ENCODE peak calls at places on chromosome 16, in six cellular contexts. One of them, this sample, is unnamed.

GRCh38 chr16:68013440-68013839 is 2.3 kb downstream of the DPEP2NB start:
- DNase-seq in body of pancreas: no peak
- DNase-seq in ovary: no peak
- DNase-seq in CD4-positive, alpha-beta T cell: no peak
- DNase-seq in thoracic aorta: no peak
- DNase-seq in heart right ventricle: no peak
- DNase-seq in this sample: no peak

GRCh38 chr16:4663756-4664465 is 29.5 kb upstream of the NUDT16L1 start:
- DNase-seq in CD4-positive, alpha-beta T cell: no peak
- DNase-seq in thoracic aorta: no peak
- DNase-seq in body of pancreas: peak; percentile 40
- DNase-seq in ovary: no peak
- DNase-seq in heart right ventricle: no peak
- DNase-seq in this sample: peak; percentile 77

GRCh38 chr16:50196736-50197135 is 43.6 kb downstream of the TENT4B start:
- DNase-seq in body of pancreas: no peak
- DNase-seq in ovary: no peak
- DNase-seq in thoracic aorta: no peak
- DNase-seq in heart right ventricle: no peak
- DNase-seq in CD4-positive, alpha-beta T cell: peak; percentile 4
- DNase-seq in this sample: no peak

GRCh38 chr16:4618645-4619418 is 4.1 kb upstream of the UBALD1 start:
- DNase-seq in ovary: no peak
- DNase-seq in heart right ventricle: no peak
- DNase-seq in body of pancreas: no peak
- DNase-seq in CD4-positive, alpha-beta T cell: no peak
- DNase-seq in thoracic aorta: no peak
- DNase-seq in this sample: no peak

GRCh38 chr16:13919330-13919682 is 648 bp upstream of the ERCC4 start:
- DNase-seq in heart right ventricle: no peak
- DNase-seq in ovary: peak; percentile 38
- DNase-seq in thoracic aorta: no peak
- DNase-seq in CD4-positive, alpha-beta T cell: peak; percentile 1
- DNase-seq in body of pancreas: peak; percentile 39
- DNase-seq in this sample: no peak

GRCh38 chr16:89383095-89384003 is 107.0 kb downstream of the ANKRD11 start:
- DNase-seq in body of pancreas: peak; percentile 81
- DNase-seq in ovary: no peak
- DNase-seq in heart right ventricle: no peak
- DNase-seq in CD4-positive, alpha-beta T cell: no peak
- DNase-seq in thoracic aorta: no peak
- DNase-seq in this sample: peak; percentile 74

GRCh38 chr16:75402821-75403475 is 30.4 kb downstream of the CFDP1 start:
- DNase-seq in ovary: no peak
- DNase-seq in CD4-positive, alpha-beta T cell: no peak
- DNase-seq in thoracic aorta: no peak
- DNase-seq in heart right ventricle: no peak
- DNase-seq in body of pancreas: peak; percentile 41
- DNase-seq in this sample: no peak

GRCh38 chr16:69651217-69651616 is 75.1 kb downstream of the NQO1 start:
- DNase-seq in ovary: no peak
- DNase-seq in body of pancreas: no peak
- DNase-seq in heart right ventricle: no peak
- DNase-seq in thoracic aorta: no peak
- DNase-seq in CD4-positive, alpha-beta T cell: no peak
- DNase-seq in this sample: no peak

GRCh38 chr16:73231379-73231778 is 183.5 kb upstream of the ZFHX3 start:
- DNase-seq in heart right ventricle: no peak
- DNase-seq in ovary: no peak
- DNase-seq in body of pancreas: no peak
- DNase-seq in thoracic aorta: no peak
- DNase-seq in CD4-positive, alpha-beta T cell: no peak
- DNase-seq in this sample: no peak

GRCh38 chr16:65117701-65118448 is 4.0 kb downstream of the CDH11 start:
- DNase-seq in CD4-positive, alpha-beta T cell: no peak
- DNase-seq in heart right ventricle: peak; percentile 53
- DNase-seq in ovary: peak; percentile 77
- DNase-seq in thoracic aorta: no peak
- DNase-seq in body of pancreas: peak; percentile 67
- DNase-seq in this sample: no peak

GRCh38 chr16:86391987-86392386 is 118.3 kb upstream of the FOXF1 start:
- DNase-seq in CD4-positive, alpha-beta T cell: no peak
- DNase-seq in heart right ventricle: no peak
- DNase-seq in thoracic aorta: no peak
- DNase-seq in ovary: no peak
- DNase-seq in body of pancreas: no peak
- DNase-seq in this sample: no peak

GRCh38 chr16:50598936-50599361 is 50.8 kb downstream of the NKD1 start:
- DNase-seq in body of pancreas: no peak
- DNase-seq in heart right ventricle: no peak
- DNase-seq in CD4-positive, alpha-beta T cell: no peak
- DNase-seq in thoracic aorta: no peak
- DNase-seq in ovary: no peak
- DNase-seq in this sample: no peak

GRCh38 chr16:1613728-1614225 is 1.6 kb downstream of the CRAMP1 start:
- DNase-seq in thoracic aorta: no peak
- DNase-seq in body of pancreas: peak; percentile 35
- DNase-seq in heart right ventricle: no peak
- DNase-seq in CD4-positive, alpha-beta T cell: no peak
- DNase-seq in ovary: peak; percentile 34
- DNase-seq in this sample: no peak

GRCh38 chr16:59913666-59914065 is 1179.5 kb upstream of the GOT2 start:
- DNase-seq in body of pancreas: no peak
- DNase-seq in ovary: no peak
- DNase-seq in CD4-positive, alpha-beta T cell: no peak
- DNase-seq in heart right ventricle: no peak
- DNase-seq in thoracic aorta: no peak
- DNase-seq in this sample: no peak

GRCh38 chr16:89821438-89822187 is 5.2 kb upstream of the FANCA start:
- DNase-seq in thoracic aorta: no peak
- DNase-seq in ovary: no peak
- DNase-seq in body of pancreas: no peak
- DNase-seq in heart right ventricle: no peak
- DNase-seq in CD4-positive, alpha-beta T cell: no peak
- DNase-seq in this sample: no peak

GRCh38 chr16:15457958-15458357 is 23.6 kb downstream of the BMERB1 start:
- DNase-seq in body of pancreas: no peak
- DNase-seq in ovary: no peak
- DNase-seq in thoracic aorta: no peak
- DNase-seq in CD4-positive, alpha-beta T cell: no peak
- DNase-seq in heart right ventricle: no peak
- DNase-seq in this sample: no peak

GRCh38 chr16:68907297-68907999 is 64.1 kb downstream of the TANGO6 start:
- DNase-seq in heart right ventricle: no peak
- DNase-seq in ovary: no peak
- DNase-seq in thoracic aorta: no peak
- DNase-seq in body of pancreas: no peak
- DNase-seq in CD4-positive, alpha-beta T cell: no peak
- DNase-seq in this sample: no peak

GRCh38 chr16:49672753-49673152 is 183.2 kb downstream of the ZNF423 start:
- DNase-seq in CD4-positive, alpha-beta T cell: no peak
- DNase-seq in heart right ventricle: no peak
- DNase-seq in ovary: no peak
- DNase-seq in thoracic aorta: no peak
- DNase-seq in body of pancreas: no peak
- DNase-seq in this sample: no peak

GRCh38 chr16:81642107-81642436 is 137.0 kb upstream of the PLCG2 start:
- DNase-seq in body of pancreas: no peak
- DNase-seq in CD4-positive, alpha-beta T cell: no peak
- DNase-seq in thoracic aorta: no peak
- DNase-seq in heart right ventricle: no peak
- DNase-seq in ovary: no peak
- DNase-seq in this sample: no peak

GRCh38 chr16:55136356-55136755 is 187.6 kb upstream of the IRX6 start:
- DNase-seq in body of pancreas: no peak
- DNase-seq in ovary: no peak
- DNase-seq in thoracic aorta: no peak
- DNase-seq in heart right ventricle: no peak
- DNase-seq in CD4-positive, alpha-beta T cell: no peak
- DNase-seq in this sample: no peak
- TF ChIP-seq CTCF in body of pancreas: no peak
- TF ChIP-seq CTCF in ovary: no peak
- TF ChIP-seq CTCF in thoracic aorta: no peak
- TF ChIP-seq CTCF in heart right ventricle: no peak
- TF ChIP-seq CTCF in CD4-positive, alpha-beta T cell: no peak
- TF ChIP-seq CTCF in this sample: no peak

GRCh38 chr16:536746-537145 is 9.2 kb downstream of the CAPN15 start:
- DNase-seq in thoracic aorta: no peak
- DNase-seq in body of pancreas: no peak
- DNase-seq in heart right ventricle: no peak
- DNase-seq in ovary: no peak
- DNase-seq in CD4-positive, alpha-beta T cell: no peak
- DNase-seq in this sample: no peak

GRCh38 chr16:535446-536405 is 8.2 kb downstream of the CAPN15 start:
- DNase-seq in body of pancreas: no peak
- DNase-seq in ovary: no peak
- DNase-seq in thoracic aorta: no peak
- DNase-seq in heart right ventricle: no peak
- DNase-seq in CD4-positive, alpha-beta T cell: no peak
- DNase-seq in this sample: no peak

GRCh38 chr16:533391-534088 is 6.0 kb downstream of the CAPN15 start:
- DNase-seq in thoracic aorta: no peak
- DNase-seq in heart right ventricle: no peak
- DNase-seq in body of pancreas: peak; percentile 93
- DNase-seq in CD4-positive, alpha-beta T cell: no peak
- DNase-seq in ovary: no peak
- DNase-seq in this sample: no peak

GRCh38 chr16:534089-534635 is 6.7 kb downstream of the CAPN15 start:
- DNase-seq in body of pancreas: peak; percentile 75
- DNase-seq in ovary: no peak
- DNase-seq in CD4-positive, alpha-beta T cell: no peak
- DNase-seq in heart right ventricle: no peak
- DNase-seq in thoracic aorta: no peak
- DNase-seq in this sample: no peak

GRCh38 chr16:534856-535445 is 7.4 kb downstream of the CAPN15 start:
- DNase-seq in thoracic aorta: no peak
- DNase-seq in CD4-positive, alpha-beta T cell: no peak
- DNase-seq in heart right ventricle: no peak
- DNase-seq in body of pancreas: no peak
- DNase-seq in ovary: no peak
- DNase-seq in this sample: no peak
- H3K27ac ChIP-seq in thoracic aorta: no peak overlapping the region
- H3K27ac ChIP-seq in CD4-positive, alpha-beta T cell: no peak overlapping the region
- H3K27ac ChIP-seq in heart right ventricle: no peak overlapping the region
- H3K27ac ChIP-seq in body of pancreas: peak overlapping the region; percentile 61
- H3K27ac ChIP-seq in ovary: no peak overlapping the region
- H3K27ac ChIP-seq in this sample: no peak overlapping the region

GRCh38 chr16:27330542-27330941 is 16.8 kb downstream of the IL4R start:
- DNase-seq in body of pancreas: peak; percentile 17
- DNase-seq in CD4-positive, alpha-beta T cell: no peak
- DNase-seq in heart right ventricle: peak; percentile 42
- DNase-seq in thoracic aorta: peak; percentile 65
- DNase-seq in ovary: peak; percentile 55
- DNase-seq in this sample: peak; percentile 77

GRCh38 chr16:27327586-27327915 is 13.8 kb downstream of the IL4R start:
- DNase-seq in CD4-positive, alpha-beta T cell: no peak
- DNase-seq in ovary: no peak
- DNase-seq in thoracic aorta: no peak
- DNase-seq in body of pancreas: no peak
- DNase-seq in heart right ventricle: no peak
- DNase-seq in this sample: no peak

GRCh38 chr16:27326251-27326650 is 12.5 kb downstream of the IL4R start:
- DNase-seq in heart right ventricle: no peak
- DNase-seq in ovary: no peak
- DNase-seq in thoracic aorta: no peak
- DNase-seq in CD4-positive, alpha-beta T cell: no peak
- DNase-seq in body of pancreas: no peak
- DNase-seq in this sample: no peak

GRCh38 chr16:27326738-27327585 is 13.2 kb downstream of the IL4R start:
- DNase-seq in CD4-positive, alpha-beta T cell: peak; percentile 26
- DNase-seq in body of pancreas: peak; percentile 69
- DNase-seq in thoracic aorta: peak; percentile 79
- DNase-seq in heart right ventricle: peak; percentile 63
- DNase-seq in ovary: peak; percentile 38
- DNase-seq in this sample: peak; percentile 88

DNA sequence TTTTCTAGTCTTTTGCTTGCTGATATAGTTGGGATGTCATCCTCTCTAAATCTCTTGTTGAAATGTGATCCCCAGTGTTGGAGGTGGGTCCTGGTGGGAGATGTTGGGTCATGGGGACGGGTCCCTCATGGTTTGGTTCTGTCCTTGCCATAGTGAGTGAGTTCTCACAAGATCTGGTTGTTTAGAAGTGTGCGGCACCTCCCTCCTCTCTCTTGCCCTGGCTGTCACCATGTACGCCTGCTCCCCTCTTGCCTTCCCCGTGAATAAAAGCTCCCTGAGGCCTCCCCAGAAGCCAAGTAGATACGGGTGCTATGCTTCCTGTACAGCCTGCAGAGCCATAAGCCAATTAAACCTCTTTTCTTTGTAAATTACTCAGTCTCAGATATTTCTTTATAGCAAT is 15.2 kb downstream of the IL4R start:
- DNase-seq in thoracic aorta: no peak
- DNase-seq in CD4-positive, alpha-beta T cell: no peak
- DNase-seq in ovary: no peak
- DNase-seq in body of pancreas: no peak
- DNase-seq in heart right ventricle: no peak
- DNase-seq in this sample: peak; percentile 4
- TF ChIP-seq CTCF in thoracic aorta: no peak
- TF ChIP-seq CTCF in CD4-positive, alpha-beta T cell: no peak
- TF ChIP-seq CTCF in ovary: no peak
- TF ChIP-seq CTCF in body of pancreas: no peak
- TF ChIP-seq CTCF in heart right ventricle: no peak
- TF ChIP-seq CTCF in this sample: no peak

GRCh38 chr16:84718-85452 is 6.9 kb downstream of the MPG start:
- DNase-seq in ovary: peak; percentile 68
- DNase-seq in heart right ventricle: no peak
- DNase-seq in body of pancreas: peak; percentile 41
- DNase-seq in thoracic aorta: peak; percentile 79
- DNase-seq in CD4-positive, alpha-beta T cell: no peak
- DNase-seq in this sample: peak; percentile 77

GRCh38 chr16:83781-84615 is 6.0 kb downstream of the MPG start:
- DNase-seq in ovary: peak; percentile 52
- DNase-seq in body of pancreas: no peak
- DNase-seq in CD4-positive, alpha-beta T cell: no peak
- DNase-seq in thoracic aorta: no peak
- DNase-seq in heart right ventricle: no peak
- DNase-seq in this sample: no peak

GRCh38 chr16:86483-86952 is 8.5 kb downstream of the MPG start:
- DNase-seq in body of pancreas: no peak
- DNase-seq in thoracic aorta: no peak
- DNase-seq in heart right ventricle: no peak
- DNase-seq in ovary: no peak
- DNase-seq in CD4-positive, alpha-beta T cell: no peak
- DNase-seq in this sample: no peak

GRCh38 chr16:85865-86264 is 7.8 kb downstream of the MPG start:
- DNase-seq in thoracic aorta: no peak
- DNase-seq in body of pancreas: no peak
- DNase-seq in ovary: no peak
- DNase-seq in heart right ventricle: no peak
- DNase-seq in CD4-positive, alpha-beta T cell: no peak
- DNase-seq in this sample: no peak

DNA sequence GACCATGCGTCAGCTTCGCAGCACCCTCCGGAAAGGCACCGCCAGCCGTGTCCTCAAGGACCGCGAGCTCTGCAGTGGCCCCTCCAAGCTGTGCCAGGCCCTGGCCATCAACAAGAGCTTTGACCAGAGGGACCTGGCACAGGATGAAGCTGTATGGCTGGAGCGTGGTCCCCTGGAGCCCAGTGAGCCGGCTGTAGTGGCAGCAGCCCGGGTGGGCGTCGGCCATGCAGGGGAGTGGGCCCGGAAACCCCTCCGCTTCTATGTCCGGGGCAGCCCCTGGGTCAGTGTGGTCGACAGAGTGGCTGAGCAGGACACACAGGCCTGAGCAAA is 7.4 kb downstream of the MPG start:
- DNase-seq in thoracic aorta: no peak
- DNase-seq in body of pancreas: no peak
- DNase-seq in heart right ventricle: no peak
- DNase-seq in CD4-positive, alpha-beta T cell: no peak
- DNase-seq in ovary: peak; percentile 39
- DNase-seq in this sample: no peak
- H3K27ac ChIP-seq in thoracic aorta: peak overlapping the region; percentile 80
- H3K27ac ChIP-seq in body of pancreas: no peak overlapping the region
- H3K27ac ChIP-seq in heart right ventricle: peak overlapping the region; percentile 73
- H3K27ac ChIP-seq in CD4-positive, alpha-beta T cell: no peak overlapping the region
- H3K27ac ChIP-seq in ovary: peak overlapping the region; percentile 57
- H3K27ac ChIP-seq in this sample: peak overlapping the region; percentile 79